ENCODE peak calls at places on chromosomes 2 and 18, in ten cellular contexts. Y is kidney glomerular epithelial cell; O is heart left ventricle; N is activated CD4-positive, alpha-beta T cell treated with anti-CD3 and anti-CD28 coated beads, Interleukin-2, amount 10 ng/mL, durations not matched to agents 7 days and 5 days; F is epithelial cell of esophagus; T is NCI-H1092; I is left ventricle myocardium inferior; M is NCI-H774; Z is EL; R is T-cell. X is an unnamed sample.

GRCh38 chr2:46351388-46352141 is 54.4 kb downstream of the EPAS1 start:
- DNase-seq in T (no peak), M (no peak), O (peak), Y (no peak), N (peak), R (peak), I (peak), F (no peak), Z (no peak), X (peak)

GRCh38 chr2:189393440-189394111 is 47.7 kb upstream of the WDR75 start:
- DNase-seq in N (no peak), R (no peak), F (peak), Y (peak), M (no peak), O (no peak), T (no peak), Z (peak), I (no peak), X (no peak)

GRCh38 chr2:190186238-190186637 is 123.7 kb upstream of the MSTN start:
- DNase-seq in M (no peak), T (no peak), O (no peak), N (no peak), F (no peak), R (no peak), I (no peak), Z (peak), Y (no peak), X (no peak)

GRCh38 chr2:26000561-26001211 is 18.4 kb upstream of the KIF3C start:
- DNase-seq in F (peak), N (no peak), R (no peak), M (no peak), Y (no peak), I (no peak), O (no peak), T (no peak), Z (no peak), X (no peak)

GRCh38 chr2:226934546-226935243 is 98.8 kb downstream of the RHBDD1 start:
- DNase-seq in F (no peak), R (no peak), I (no peak), O (no peak), Z (peak), T (no peak), M (no peak), N (no peak), Y (peak), X (no peak)

GRCh38 chr18:1618364-1618763 is 713.7 kb downstream of the ADCYAP1 start:
- DNase-seq in N (no peak), O (no peak), T (no peak), M (no peak), R (no peak), Y (no peak), I (no peak), Z (no peak), F (no peak), X (no peak)

GRCh38 chr18:34697891-34698290 is 12.2 kb upstream of the DTNA start:
- DNase-seq in M (no peak), Z (no peak), O (no peak), I (no peak), N (no peak), R (no peak), F (peak), T (no peak), Y (no peak), X (no peak)

GRCh38 chr18:6561029-6561861 is 146.5 kb upstream of the L3MBTL4 start:
- DNase-seq in I (peak), T (no peak), Z (no peak), Y (no peak), M (no peak), O (no peak), N (no peak), F (no peak), R (no peak), X (no peak)

GRCh38 chr2:147665035-147665434 is 179.8 kb upstream of the ACVR2A start:
- DNase-seq in Z (peak), T (no peak), R (no peak), O (no peak), Y (no peak), N (no peak), M (no peak), F (peak), I (no peak), X (no peak)

GRCh38 chr2:171086352-171087290 is 74.1 kb downstream of the TLK1 start:
- DNase-seq in O (peak), M (no peak), Y (peak), R (peak), T (no peak), F (peak), Z (peak), I (no peak), N (peak), X (peak)

GRCh38 chr2:15776629-15776919 is 163.8 kb upstream of the MYCN start:
- DNase-seq in N (no peak), Z (no peak), I (no peak), O (no peak), F (no peak), Y (no peak), R (no peak), T (no peak), M (no peak), X (no peak)

GRCh38 chr2:100938031-100939026 is 63.8 kb upstream of the RPL31 start:
- DNase-seq in R (no peak), I (no peak), T (no peak), O (no peak), M (no peak), Z (no peak), F (no peak), N (no peak), Y (no peak), X (no peak)

GRCh38 chr2:29848566-29849310 is 72.6 kb downstream of the ALK start:
- DNase-seq in M (no peak), F (no peak), Y (no peak), T (no peak), I (no peak), Z (no peak), R (no peak), N (no peak), O (no peak), X (no peak)